ENCODE peak calls at places on chromosomes 1 and 21, in ten cellular contexts. One of them, this sample, is unnamed.

GRCh38 chr1:7781923-7782495 is 2.1 kb upstream of the PER3 start:
- DNase-seq in activated naive CD4-positive, alpha-beta T cell: peak
- DNase-seq in aorta: no peak
- DNase-seq in activated T-cell treated with anti-CD3 and anti-CD28 coated beads for 24 hours: no peak
- DNase-seq in B cell: no peak
- DNase-seq in naive thymus-derived CD8-positive, alpha-beta T cell: peak
- DNase-seq in nephron progenitor cell: no peak
- DNase-seq in ELF-1: peak
- DNase-seq in activated CD4-positive, alpha-beta memory T cell treated with anti-CD3 and anti-CD28 coated beads for 36 hours: no peak
- DNase-seq in effector CD4-positive, alpha-beta T cell: no peak
- DNase-seq in this sample: no peak

GRCh38 chr21:33490991-33491372 is 534 bp downstream of the DNAJC28 start:
- DNase-seq in activated T-cell treated with anti-CD3 and anti-CD28 coated beads for 24 hours: no peak
- DNase-seq in naive thymus-derived CD8-positive, alpha-beta T cell: no peak
- DNase-seq in activated CD4-positive, alpha-beta memory T cell treated with anti-CD3 and anti-CD28 coated beads for 36 hours: no peak
- DNase-seq in aorta: no peak
- DNase-seq in effector CD4-positive, alpha-beta T cell: no peak
- DNase-seq in ELF-1: no peak
- DNase-seq in activated naive CD4-positive, alpha-beta T cell: no peak
- DNase-seq in B cell: no peak
- DNase-seq in nephron progenitor cell: no peak
- DNase-seq in this sample: no peak

GRCh38 chr1:56034847-56035483 is 544.4 kb downstream of the PLPP3 start:
- DNase-seq in activated CD4-positive, alpha-beta memory T cell treated with anti-CD3 and anti-CD28 coated beads for 36 hours: no peak
- DNase-seq in nephron progenitor cell: no peak
- DNase-seq in naive thymus-derived CD8-positive, alpha-beta T cell: no peak
- DNase-seq in effector CD4-positive, alpha-beta T cell: no peak
- DNase-seq in activated T-cell treated with anti-CD3 and anti-CD28 coated beads for 24 hours: no peak
- DNase-seq in activated naive CD4-positive, alpha-beta T cell: no peak
- DNase-seq in B cell: no peak
- DNase-seq in aorta: no peak
- DNase-seq in ELF-1: no peak
- DNase-seq in this sample: no peak

GRCh38 chr1:114750780-114751179 is 7.0 kb downstream of the CSDE1 start:
- DNase-seq in activated T-cell treated with anti-CD3 and anti-CD28 coated beads for 24 hours: no peak
- DNase-seq in ELF-1: no peak
- DNase-seq in activated naive CD4-positive, alpha-beta T cell: no peak
- DNase-seq in nephron progenitor cell: no peak
- DNase-seq in activated CD4-positive, alpha-beta memory T cell treated with anti-CD3 and anti-CD28 coated beads for 36 hours: no peak
- DNase-seq in naive thymus-derived CD8-positive, alpha-beta T cell: no peak
- DNase-seq in effector CD4-positive, alpha-beta T cell: no peak
- DNase-seq in B cell: no peak
- DNase-seq in aorta: no peak
- DNase-seq in this sample: no peak

GRCh38 chr1:164562947-164563346 is 4.0 kb downstream of the PBX1 start:
- DNase-seq in effector CD4-positive, alpha-beta T cell: no peak
- DNase-seq in activated naive CD4-positive, alpha-beta T cell: no peak
- DNase-seq in ELF-1: no peak
- DNase-seq in activated T-cell treated with anti-CD3 and anti-CD28 coated beads for 24 hours: no peak
- DNase-seq in nephron progenitor cell: no peak
- DNase-seq in aorta: no peak
- DNase-seq in activated CD4-positive, alpha-beta memory T cell treated with anti-CD3 and anti-CD28 coated beads for 36 hours: no peak
- DNase-seq in naive thymus-derived CD8-positive, alpha-beta T cell: no peak
- DNase-seq in B cell: no peak
- DNase-seq in this sample: peak

GRCh38 chr1:160674415-160674814 is 27.6 kb upstream of the SLAMF1 start:
- DNase-seq in B cell: no peak
- DNase-seq in naive thymus-derived CD8-positive, alpha-beta T cell: no peak
- DNase-seq in activated CD4-positive, alpha-beta memory T cell treated with anti-CD3 and anti-CD28 coated beads for 36 hours: no peak
- DNase-seq in activated T-cell treated with anti-CD3 and anti-CD28 coated beads for 24 hours: no peak
- DNase-seq in nephron progenitor cell: no peak
- DNase-seq in ELF-1: no peak
- DNase-seq in activated naive CD4-positive, alpha-beta T cell: no peak
- DNase-seq in aorta: no peak
- DNase-seq in effector CD4-positive, alpha-beta T cell: no peak
- DNase-seq in this sample: no peak

GRCh38 chr1:241611063-241611462 is 29.1 kb downstream of the CHML start:
- DNase-seq in activated T-cell treated with anti-CD3 and anti-CD28 coated beads for 24 hours: no peak
- DNase-seq in nephron progenitor cell: no peak
- DNase-seq in ELF-1: peak
- DNase-seq in effector CD4-positive, alpha-beta T cell: no peak
- DNase-seq in B cell: no peak
- DNase-seq in aorta: no peak
- DNase-seq in activated CD4-positive, alpha-beta memory T cell treated with anti-CD3 and anti-CD28 coated beads for 36 hours: no peak
- DNase-seq in activated naive CD4-positive, alpha-beta T cell: no peak
- DNase-seq in naive thymus-derived CD8-positive, alpha-beta T cell: peak
- DNase-seq in this sample: peak

GRCh38 chr1:164699815-164700491 is 141.0 kb downstream of the PBX1 start:
- DNase-seq in aorta: no peak
- DNase-seq in ELF-1: no peak
- DNase-seq in activated naive CD4-positive, alpha-beta T cell: no peak
- DNase-seq in naive thymus-derived CD8-positive, alpha-beta T cell: no peak
- DNase-seq in nephron progenitor cell: no peak
- DNase-seq in effector CD4-positive, alpha-beta T cell: no peak
- DNase-seq in activated T-cell treated with anti-CD3 and anti-CD28 coated beads for 24 hours: no peak
- DNase-seq in activated CD4-positive, alpha-beta memory T cell treated with anti-CD3 and anti-CD28 coated beads for 36 hours: no peak
- DNase-seq in B cell: no peak
- DNase-seq in this sample: no peak

GRCh38 chr1:155175927-155176371 is 2.3 kb downstream of the TRIM46 start:
- DNase-seq in naive thymus-derived CD8-positive, alpha-beta T cell: peak
- DNase-seq in effector CD4-positive, alpha-beta T cell: no peak
- DNase-seq in activated T-cell treated with anti-CD3 and anti-CD28 coated beads for 24 hours: no peak
- DNase-seq in activated naive CD4-positive, alpha-beta T cell: peak
- DNase-seq in activated CD4-positive, alpha-beta memory T cell treated with anti-CD3 and anti-CD28 coated beads for 36 hours: peak
- DNase-seq in ELF-1: no peak
- DNase-seq in B cell: no peak
- DNase-seq in aorta: peak
- DNase-seq in nephron progenitor cell: no peak
- DNase-seq in this sample: peak

GRCh38 chr1:156480411-156481192 is 20.0 kb downstream of the MEF2D start:
- DNase-seq in activated T-cell treated with anti-CD3 and anti-CD28 coated beads for 24 hours: peak
- DNase-seq in aorta: peak
- DNase-seq in naive thymus-derived CD8-positive, alpha-beta T cell: peak
- DNase-seq in effector CD4-positive, alpha-beta T cell: peak
- DNase-seq in activated naive CD4-positive, alpha-beta T cell: peak
- DNase-seq in activated CD4-positive, alpha-beta memory T cell treated with anti-CD3 and anti-CD28 coated beads for 36 hours: peak
- DNase-seq in ELF-1: peak
- DNase-seq in B cell: peak
- DNase-seq in nephron progenitor cell: peak
- DNase-seq in this sample: peak

GRCh38 chr21:46078322-46078981 is 19.5 kb upstream of the COL6A2 start:
- DNase-seq in naive thymus-derived CD8-positive, alpha-beta T cell: no peak
- DNase-seq in B cell: no peak
- DNase-seq in aorta: peak
- DNase-seq in ELF-1: no peak
- DNase-seq in activated CD4-positive, alpha-beta memory T cell treated with anti-CD3 and anti-CD28 coated beads for 36 hours: peak
- DNase-seq in activated T-cell treated with anti-CD3 and anti-CD28 coated beads for 24 hours: no peak
- DNase-seq in activated naive CD4-positive, alpha-beta T cell: no peak
- DNase-seq in effector CD4-positive, alpha-beta T cell: no peak
- DNase-seq in nephron progenitor cell: no peak
- DNase-seq in this sample: no peak